ENCODE peak calls at places on chromosome 10, in seven cellular contexts. Z, K, I, J, V, H and G are unnamed samples.

GRCh38 chr10:26391701-26392695 is 46.1 kb upstream of the APBB1IP start:
- DNase-seq in Z (no peak), K (no peak), I (no peak), J (no peak), V (no peak), H (peak), G (peak)

GRCh38 chr10:86648706-86649426 is 5.5 kb upstream of the OPN4 start:
- DNase-seq in Z (peak), K (peak), I (peak), J (peak), V (peak), H (peak), G (peak)

GRCh38 chr10:103772096-103772845 is 83.1 kb downstream of the SH3PXD2A start:
- DNase-seq in Z (peak), K (peak), I (peak), J (peak), V (peak), H (peak), G (peak)

GRCh38 chr10:116247701-116248100 is 25.3 kb downstream of the GFRA1 start:
- DNase-seq in Z (no peak), K (no peak), I (no peak), J (no peak), V (no peak), H (no peak), G (no peak)

GRCh38 chr10:95767884-95768556 is 12.1 kb downstream of the ENTPD1 start:
- DNase-seq in Z (peak), K (peak), I (no peak), J (no peak), V (peak), H (peak), G (no peak)

GRCh38 chr10:23155166-23155565 is 36.9 kb upstream of the PTF1A start:
- DNase-seq in Z (peak), K (peak), I (no peak), J (no peak), V (no peak), H (no peak), G (no peak)

GRCh38 chr10:113283189-113283588 is 269.7 kb upstream of the HABP2 start:
- DNase-seq in Z (no peak), K (no peak), I (no peak), J (no peak), V (no peak), H (no peak), G (no peak)

GRCh38 chr10:30803901-30804322 is 174.4 kb upstream of the LYZL2 start:
- DNase-seq in Z (peak), K (peak), I (peak), J (peak), V (peak), H (peak), G (peak)

GRCh38 chr10:97494863-97495506 is 3.2 kb downstream of the MMS19 start:
- DNase-seq in Z (peak), K (peak), I (no peak), J (no peak), V (peak), H (no peak), G (no peak)

GRCh38 chr10:132575320-132576201 is 38.0 kb downstream of the INPP5A start:
- DNase-seq in Z (peak), K (peak), I (peak), J (peak), V (peak), H (no peak), G (no peak)

GRCh38 chr10:87771871-87772500 is 46.0 kb downstream of the ATAD1 start:
- DNase-seq in Z (peak), K (peak), I (no peak), J (no peak), V (peak), H (no peak), G (no peak)

GRCh38 chr10:98408799-98409198 is 6.2 kb downstream of the PYROXD2 start:
- DNase-seq in Z (no peak), K (no peak), I (no peak), J (no peak), V (no peak), H (no peak), G (no peak)

GRCh38 chr10:43205681-43206390 is 61.0 kb downstream of the RASGEF1A start:
- DNase-seq in Z (no peak), K (no peak), I (no peak), J (no peak), V (no peak), H (no peak), G (peak)

GRCh38 chr10:91340613-91341362 is 69.4 kb upstream of the HECTD2 start:
- DNase-seq in Z (peak), K (peak), I (no peak), J (peak), V (peak), H (no peak), G (peak)

GRCh38 chr10:115827650-115828049 is 445.4 kb downstream of the GFRA1 start:
- DNase-seq in Z (peak), K (no peak), I (no peak), J (peak), V (no peak), H (no peak), G (no peak)

DNA sequence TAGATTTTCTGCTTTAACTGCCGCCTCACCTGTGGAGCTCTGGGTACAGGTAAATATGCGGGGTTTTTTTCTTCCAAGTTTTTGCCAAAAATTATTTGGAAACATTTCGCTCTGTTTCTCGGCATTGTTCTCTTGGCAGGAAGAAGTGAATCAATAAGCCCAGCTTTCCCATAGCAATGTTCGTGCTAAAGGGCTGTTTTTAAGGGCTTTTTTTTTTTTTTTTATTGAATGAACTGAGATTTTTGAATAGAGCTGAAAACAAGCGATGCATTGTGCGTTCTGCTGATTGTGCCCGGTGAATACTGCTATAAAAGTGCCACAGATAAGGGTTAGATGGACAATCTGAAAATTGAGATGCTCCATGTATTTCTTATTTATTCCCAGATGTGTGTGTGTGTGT is 30.4 kb downstream of the KIAA1217 start:
- DNase-seq in Z (no peak), K (no peak), I (no peak), J (no peak), V (no peak), H (no peak), G (no peak)
- H3K4me3 ChIP-seq in Z (no peak), K (no peak), I (no peak), J (no peak), V (no peak), H (no peak), G (no peak)

GRCh38 chr10:4683838-4684237 is 142.2 kb upstream of the AKR1E2 start:
- DNase-seq in Z (peak), K (no peak), I (no peak), J (no peak), V (no peak), H (no peak), G (no peak)

GRCh38 chr10:4685904-4686643 is 139.9 kb upstream of the AKR1E2 start:
- DNase-seq in Z (no peak), K (no peak), I (no peak), J (no peak), V (no peak), H (no peak), G (no peak)

GRCh38 chr10:4686644-4686996 is 139.4 kb upstream of the AKR1E2 start:
- DNase-seq in Z (peak), K (peak), I (no peak), J (peak), V (peak), H (no peak), G (no peak)

GRCh38 chr10:4684434-4684833 is 141.6 kb upstream of the AKR1E2 start:
- DNase-seq in Z (peak), K (peak), I (no peak), J (no peak), V (no peak), H (no peak), G (no peak)

GRCh38 chr10:4685495-4685894 is 140.5 kb upstream of the AKR1E2 start:
- DNase-seq in Z (no peak), K (no peak), I (no peak), J (no peak), V (no peak), H (no peak), G (peak)
- TF ChIP-seq CTCF in Z (no peak), K (no peak), I (no peak), J (no peak), V (no peak), H (no peak), G (no peak)

GRCh38 chr10:101042667-101043355 is 11.8 kb downstream of the SFXN3 start:
- DNase-seq in Z (peak), K (peak), I (peak), J (peak), V (peak), H (peak), G (peak)

GRCh38 chr10:101044117-101044516 is 13.1 kb downstream of the SFXN3 start:
- DNase-seq in Z (no peak), K (no peak), I (no peak), J (no peak), V (no peak), H (no peak), G (no peak)

GRCh38 chr10:101042118-101042517 is 11.1 kb downstream of the SFXN3 start:
- DNase-seq in Z (no peak), K (no peak), I (no peak), J (no peak), V (no peak), H (no peak), G (no peak)

GRCh38 chr10:101041252-101041761 is 10.3 kb downstream of the SFXN3 start:
- DNase-seq in Z (peak), K (peak), I (peak), J (peak), V (peak), H (peak), G (peak)

GRCh38 chr10:101043356-101043707 is 12.3 kb downstream of the SFXN3 start:
- DNase-seq in Z (peak), K (no peak), I (peak), J (no peak), V (no peak), H (no peak), G (no peak)
- H3K4me3 ChIP-seq in Z (peak), K (peak), I (peak), J (peak), V (peak), H (peak), G (peak)

GRCh38 chr10:10930979-10931743 is 86.5 kb upstream of the CELF2 start:
- DNase-seq in Z (no peak), K (no peak), I (no peak), J (no peak), V (no peak), H (no peak), G (no peak)
- TF ChIP-seq CTCF in Z (no peak), K (no peak), I (no peak), J (peak), V (peak), H (peak), G (no peak)

GRCh38 chr10:123262456-123262855 is 108.3 kb downstream of the BUB3 start:
- DNase-seq in Z (no peak), K (no peak), I (no peak), J (no peak), V (no peak), H (no peak), G (no peak)
- H3K4me3 ChIP-seq in Z (no peak), K (no peak), I (no peak), J (no peak), V (no peak), H (no peak), G (no peak)

GRCh38 chr10:54133201-54133600 is 667.8 kb downstream of the PCDH15 start:
- DNase-seq in Z (no peak), K (no peak), I (no peak), J (no peak), V (no peak), H (no peak), G (no peak)
- TF ChIP-seq CTCF in Z (peak), K (no peak), I (peak), J (no peak), V (no peak), H (peak), G (peak)

GRCh38 chr10:100510533-100511308 is 8.9 kb downstream of the SEC31B start:
- DNase-seq in Z (no peak), K (no peak), I (no peak), J (no peak), V (no peak), H (no peak), G (no peak)
- H3K4me3 ChIP-seq in Z (no peak), K (no peak), I (no peak), J (no peak), V (no peak), H (no peak), G (no peak)

GRCh38 chr10:71633935-71634334 is 85.6 kb downstream of the C10orf105 start:
- DNase-seq in Z (no peak), K (no peak), I (no peak), J (no peak), V (no peak), H (no peak), G (no peak)
- TF ChIP-seq CTCF in Z (no peak), K (no peak), I (no peak), J (no peak), V (no peak), H (no peak), G (no peak)

GRCh38 chr10:67836972-67837371 is 1.0 kb downstream of the DNAJC12 start:
- DNase-seq in Z (no peak), K (no peak), I (no peak), J (no peak), V (no peak), H (no peak), G (no peak)
- H3K4me3 ChIP-seq in Z (no peak), K (no peak), I (no peak), J (no peak), V (peak), H (peak), G (no peak)